ENCODE peak calls at places on chromosomes 7 and 10, in seven cellular contexts. One of them, this sample, is unnamed.
A peak's percentile ranks its signal among the peaks of the same experiment; 100 is the strongest.

GRCh38 chr7:81632418-81632817 is 137.4 kb downstream of the HGF start:
- DNase-seq in SK-N-SH: no peak
- DNase-seq in HFFc6: no peak
- DNase-seq in progenitor cell of endocrine pancreas: no peak
- DNase-seq in AG04450: no peak
- DNase-seq in cardiac fibroblast: peak; percentile 71
- DNase-seq in fibroblast of lung: no peak
- DNase-seq in this sample: no peak

GRCh38 chr10:11746883-11747539 is 4.8 kb downstream of the ECHDC3 start:
- DNase-seq in cardiac fibroblast: peak; percentile 17
- DNase-seq in HFFc6: no peak
- DNase-seq in SK-N-SH: no peak
- DNase-seq in AG04450: no peak
- DNase-seq in fibroblast of lung: no peak
- DNase-seq in progenitor cell of endocrine pancreas: no peak
- DNase-seq in this sample: no peak

GRCh38 chr10:124632064-124632531 is 112.1 kb downstream of the FAM53B start:
- DNase-seq in HFFc6: no peak
- DNase-seq in SK-N-SH: peak; percentile 58
- DNase-seq in cardiac fibroblast: no peak
- DNase-seq in AG04450: no peak
- DNase-seq in progenitor cell of endocrine pancreas: no peak
- DNase-seq in fibroblast of lung: peak; percentile 29
- DNase-seq in this sample: no peak

GRCh38 chr7:80722596-80723141 is 84.2 kb downstream of the CD36 start:
- DNase-seq in HFFc6: peak; percentile 99
- DNase-seq in AG04450: peak; percentile 99
- DNase-seq in progenitor cell of endocrine pancreas: no peak
- DNase-seq in fibroblast of lung: peak; percentile 100
- DNase-seq in SK-N-SH: no peak
- DNase-seq in cardiac fibroblast: peak; percentile 100
- DNase-seq in this sample: no peak

GRCh38 chr7:84669177-84669732 is 474.7 kb upstream of the SEMA3A start:
- DNase-seq in HFFc6: no peak
- DNase-seq in cardiac fibroblast: peak; percentile 9
- DNase-seq in progenitor cell of endocrine pancreas: no peak
- DNase-seq in SK-N-SH: no peak
- DNase-seq in fibroblast of lung: no peak
- DNase-seq in AG04450: no peak
- DNase-seq in this sample: no peak

GRCh38 chr10:102645388-102645740 is 1.1 kb downstream of the TRIM8 start:
- DNase-seq in SK-N-SH: peak; percentile 57
- DNase-seq in fibroblast of lung: peak; percentile 85
- DNase-seq in progenitor cell of endocrine pancreas: peak; percentile 47
- DNase-seq in cardiac fibroblast: no peak
- DNase-seq in HFFc6: peak; percentile 74
- DNase-seq in AG04450: no peak
- DNase-seq in this sample: peak; percentile 42

GRCh38 chr7:68823996-68824780 is 774.1 kb upstream of the AUTS2 start:
- DNase-seq in fibroblast of lung: no peak
- DNase-seq in HFFc6: no peak
- DNase-seq in cardiac fibroblast: no peak
- DNase-seq in progenitor cell of endocrine pancreas: no peak
- DNase-seq in AG04450: no peak
- DNase-seq in SK-N-SH: no peak
- DNase-seq in this sample: no peak

GRCh38 chr7:85685901-85686300 is 499.0 kb upstream of the SEMA3D start:
- DNase-seq in SK-N-SH: no peak
- DNase-seq in progenitor cell of endocrine pancreas: no peak
- DNase-seq in fibroblast of lung: peak; percentile 6
- DNase-seq in AG04450: no peak
- DNase-seq in HFFc6: no peak
- DNase-seq in cardiac fibroblast: no peak
- DNase-seq in this sample: no peak

GRCh38 chr7:157153260-157153659 is 14.5 kb downstream of the UBE3C start:
- DNase-seq in SK-N-SH: no peak
- DNase-seq in progenitor cell of endocrine pancreas: no peak
- DNase-seq in AG04450: no peak
- DNase-seq in fibroblast of lung: no peak
- DNase-seq in cardiac fibroblast: no peak
- DNase-seq in HFFc6: no peak
- DNase-seq in this sample: no peak

GRCh38 chr7:40922316-40922670 is 780.6 kb downstream of the INHBA start:
- DNase-seq in progenitor cell of endocrine pancreas: no peak
- DNase-seq in HFFc6: peak; percentile 90
- DNase-seq in SK-N-SH: no peak
- DNase-seq in AG04450: no peak
- DNase-seq in cardiac fibroblast: peak; percentile 84
- DNase-seq in fibroblast of lung: peak; percentile 31
- DNase-seq in this sample: no peak

DNA sequence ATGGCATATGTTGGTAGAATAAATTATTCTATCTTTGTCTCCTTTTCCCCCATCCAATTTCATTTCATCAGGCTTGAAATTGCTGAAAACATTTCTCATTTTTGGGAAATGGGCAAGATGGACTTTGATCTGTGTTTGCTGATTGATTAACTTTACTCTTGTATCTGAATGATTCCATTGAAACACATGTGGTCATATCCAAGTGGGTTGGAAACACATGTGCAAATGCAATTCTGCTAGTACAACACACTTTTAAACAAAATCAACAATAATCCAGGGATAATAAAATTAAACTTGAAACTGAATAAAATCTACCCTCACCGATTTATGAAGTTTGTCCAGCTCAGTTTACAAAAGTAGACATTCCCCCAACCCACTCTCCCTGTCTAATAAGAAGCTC is 96.9 kb downstream of the EPDR1 start:
- DNase-seq in AG04450: no peak
- DNase-seq in HFFc6: no peak
- DNase-seq in SK-N-SH: no peak
- DNase-seq in fibroblast of lung: no peak
- DNase-seq in cardiac fibroblast: no peak
- DNase-seq in progenitor cell of endocrine pancreas: no peak
- DNase-seq in this sample: no peak
- TF ChIP-seq CTCF in AG04450: no peak
- TF ChIP-seq CTCF in HFFc6: no peak
- TF ChIP-seq CTCF in SK-N-SH: no peak
- TF ChIP-seq CTCF in fibroblast of lung: no peak
- TF ChIP-seq CTCF in cardiac fibroblast: no peak
- TF ChIP-seq CTCF in progenitor cell of endocrine pancreas: no peak
- TF ChIP-seq CTCF in this sample: no peak

DNA sequence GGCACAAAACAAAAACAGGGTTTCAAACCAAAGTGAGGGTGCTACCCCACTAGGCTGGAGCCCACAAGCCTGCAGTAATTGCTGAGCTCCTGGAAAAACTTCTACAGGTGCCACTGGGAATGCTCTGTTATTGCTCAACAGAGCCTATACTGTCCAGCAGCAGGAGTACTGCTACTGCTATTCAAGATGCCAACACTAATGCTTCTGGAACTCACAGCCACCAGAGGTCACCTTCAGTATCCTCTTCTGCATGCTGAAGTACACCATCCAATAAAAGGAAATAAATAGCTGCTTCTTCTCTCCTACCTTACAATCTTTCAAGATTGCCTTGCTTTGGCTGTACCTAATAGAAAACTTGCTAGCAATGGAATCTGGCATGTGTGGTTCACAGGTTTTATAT is 222.0 kb downstream of the LRRN3 start:
- DNase-seq in progenitor cell of endocrine pancreas: no peak
- DNase-seq in AG04450: no peak
- DNase-seq in cardiac fibroblast: peak; percentile 15
- DNase-seq in fibroblast of lung: peak; percentile 14
- DNase-seq in HFFc6: peak; percentile 2
- DNase-seq in SK-N-SH: no peak
- DNase-seq in this sample: no peak
- TF ChIP-seq CTCF in progenitor cell of endocrine pancreas: no peak
- TF ChIP-seq CTCF in AG04450: no peak
- TF ChIP-seq CTCF in cardiac fibroblast: no peak
- TF ChIP-seq CTCF in fibroblast of lung: peak; percentile 8
- TF ChIP-seq CTCF in HFFc6: peak; percentile 28
- TF ChIP-seq CTCF in SK-N-SH: peak; percentile 31
- TF ChIP-seq CTCF in this sample: no peak

GRCh38 chr7:140475747-140476333 is 3.5 kb downstream of the MKRN1 start:
- DNase-seq in progenitor cell of endocrine pancreas: no peak
- DNase-seq in HFFc6: peak; percentile 43
- DNase-seq in AG04450: peak; percentile 8
- DNase-seq in SK-N-SH: peak; percentile 70
- DNase-seq in cardiac fibroblast: peak; percentile 58
- DNase-seq in fibroblast of lung: peak; percentile 52
- DNase-seq in this sample: no peak
- TF ChIP-seq CTCF in progenitor cell of endocrine pancreas: peak; percentile 65
- TF ChIP-seq CTCF in HFFc6: peak; percentile 81
- TF ChIP-seq CTCF in AG04450: peak; percentile 60
- TF ChIP-seq CTCF in SK-N-SH: peak; percentile 92
- TF ChIP-seq CTCF in cardiac fibroblast: peak; percentile 44
- TF ChIP-seq CTCF in fibroblast of lung: peak; percentile 50
- TF ChIP-seq CTCF in this sample: peak; percentile 20

GRCh38 chr7:13068032-13068431 is 380.6 kb downstream of the ARL4A start:
- DNase-seq in cardiac fibroblast: no peak
- DNase-seq in AG04450: no peak
- DNase-seq in progenitor cell of endocrine pancreas: no peak
- DNase-seq in SK-N-SH: no peak
- DNase-seq in HFFc6: no peak
- DNase-seq in fibroblast of lung: no peak
- DNase-seq in this sample: no peak
- TF ChIP-seq CTCF in cardiac fibroblast: no peak
- TF ChIP-seq CTCF in AG04450: no peak
- TF ChIP-seq CTCF in progenitor cell of endocrine pancreas: no peak
- TF ChIP-seq CTCF in SK-N-SH: no peak
- TF ChIP-seq CTCF in HFFc6: no peak
- TF ChIP-seq CTCF in fibroblast of lung: no peak
- TF ChIP-seq CTCF in this sample: no peak

This sample was measured in activated B cell treated with CpG ODN at 0.5 μM for 24 hours.